ENCODE peak calls at places on chromosomes 11 and 22, in eight cellular contexts. M is coronary artery, N is thoracic aorta, Z is HFF-Myc, V is neural crest cell, T is astrocyte of the spinal cord, F is left lung, A is lung. B is an unnamed sample.

GRCh38 chr11:2519879-2520735 is 75.3 kb downstream of the KCNQ1 start:
- DNase-seq in M (peak), N (no peak), Z (no peak), V (no peak), T (no peak), F (peak), A (no peak), B (peak)

GRCh38 chr22:37045958-37046357 is 5.6 kb upstream of the KCTD17 start:
- DNase-seq in M (no peak), N (no peak), Z (no peak), V (no peak), T (peak), F (no peak), A (no peak), B (no peak)

GRCh38 chr11:133896642-133897330 is 51.5 kb upstream of the SPATA19 start:
- DNase-seq in M (peak), N (no peak), Z (no peak), V (no peak), T (no peak), F (no peak), A (no peak), B (peak)

GRCh38 chr11:45603930-45604682 is 61.3 kb downstream of the CHST1 start:
- DNase-seq in M (peak), N (no peak), Z (no peak), V (no peak), T (no peak), F (no peak), A (no peak), B (no peak)

GRCh38 chr11:68193018-68193417 is 20.1 kb downstream of the KMT5B start:
- DNase-seq in M (no peak), N (no peak), Z (no peak), V (no peak), T (no peak), F (no peak), A (no peak), B (no peak)

GRCh38 chr11:76310832-76311231 is 70.1 kb downstream of the THAP12 start:
- DNase-seq in M (no peak), N (no peak), Z (no peak), V (no peak), T (no peak), F (no peak), A (no peak), B (no peak)

GRCh38 chr22:40247976-40248375 is 70.3 kb downstream of the TNRC6B start:
- DNase-seq in M (no peak), N (no peak), Z (no peak), V (no peak), T (no peak), F (no peak), A (no peak), B (no peak)

GRCh38 chr22:30048711-30049110 is 31.6 kb upstream of the HORMAD2 start:
- DNase-seq in M (no peak), N (no peak), Z (no peak), V (no peak), T (no peak), F (no peak), A (no peak), B (no peak)

GRCh38 chr11:61978703-61979661 is 11.5 kb upstream of the FTH1 start:
- DNase-seq in M (no peak), N (no peak), Z (no peak), V (no peak), T (peak), F (peak), A (no peak), B (no peak)

GRCh38 chr11:65204646-65205601 is 23.2 kb downstream of the CAPN1 start:
- DNase-seq in M (no peak), N (no peak), Z (no peak), V (peak), T (peak), F (peak), A (no peak), B (peak)

GRCh38 chr11:86446163-86446923 is 71.7 kb downstream of the CCDC81 start:
- DNase-seq in M (no peak), N (no peak), Z (no peak), V (no peak), T (no peak), F (peak), A (no peak), B (no peak)

GRCh38 chr22:37517826-37518450 is 1.3 kb downstream of the CARD10 start:
- DNase-seq in M (no peak), N (no peak), Z (no peak), V (no peak), T (no peak), F (peak), A (no peak), B (no peak)

GRCh38 chr22:32628626-32629587 is 154.3 kb downstream of the FBXO7 start:
- DNase-seq in M (no peak), N (no peak), Z (peak), V (no peak), T (no peak), F (no peak), A (no peak), B (no peak)

GRCh38 chr22:32636884-32637283 is 162.3 kb downstream of the FBXO7 start:
- DNase-seq in M (no peak), N (no peak), Z (no peak), V (no peak), T (no peak), F (no peak), A (no peak), B (no peak)

GRCh38 chr22:32634424-32634981 is 159.9 kb downstream of the FBXO7 start:
- DNase-seq in M (no peak), N (no peak), Z (no peak), V (no peak), T (no peak), F (no peak), A (no peak), B (no peak)

GRCh38 chr22:32631507-32632245 is 157.1 kb downstream of the FBXO7 start:
- DNase-seq in M (no peak), N (no peak), Z (no peak), V (no peak), T (no peak), F (no peak), A (no peak), B (no peak)

GRCh38 chr22:32632650-32633049 is 158.0 kb downstream of the FBXO7 start:
- DNase-seq in M (no peak), N (no peak), Z (no peak), V (no peak), T (no peak), F (no peak), A (no peak), B (no peak)
- TF ChIP-seq CTCF in M (no peak), N (no peak), Z (no peak), V (no peak), T (no peak), F (no peak), A (no peak), B (no peak)

GRCh38 chr11:106288988-106289387 is 211.5 kb downstream of the AASDHPPT start:
- DNase-seq in M (no peak), N (no peak), Z (no peak), V (no peak), T (no peak), F (no peak), A (no peak), B (no peak)
- TF ChIP-seq CTCF in M (no peak), N (no peak), Z (no peak), V (no peak), T (no peak), F (no peak), A (no peak), B (no peak)

GRCh38 chr11:107017433-107018227 is 646 bp downstream of the GUCY1A2 start:
- DNase-seq in M (peak), N (no peak), Z (no peak), V (peak), T (peak), F (peak), A (peak), B (peak)
- TF ChIP-seq CTCF in M (peak), N (no peak), Z (peak), V (peak), T (peak), F (peak), A (no peak), B (peak)

GRCh38 chr11:117145393-117145761 is 1.3 kb downstream of the PAFAH1B2 start:
- DNase-seq in M (no peak), N (no peak), Z (no peak), V (no peak), T (peak), F (no peak), A (no peak), B (no peak)
- TF ChIP-seq CTCF in M (no peak), N (no peak), Z (peak), V (peak), T (peak), F (no peak), A (no peak), B (peak)

DNA sequence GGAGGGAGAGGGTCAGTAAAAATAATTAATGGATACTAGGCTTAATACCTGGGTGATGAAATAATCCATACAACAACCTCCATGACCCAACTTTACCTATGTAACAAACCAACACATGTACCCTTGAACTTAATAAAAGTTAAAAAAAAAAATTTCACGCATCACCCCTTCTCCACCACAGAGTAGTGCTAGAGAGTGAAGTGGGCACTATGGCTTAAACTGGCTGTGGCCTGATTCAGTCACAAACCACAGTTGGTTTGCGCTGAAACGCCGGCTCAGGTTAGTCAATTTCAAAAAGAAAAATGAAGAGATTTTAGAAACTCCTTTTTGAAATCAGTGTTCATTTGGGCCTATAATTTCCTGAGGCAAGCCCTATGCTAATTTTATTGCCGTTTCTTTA is 144.3 kb downstream of the TRPC6 start:
- DNase-seq in M (no peak), N (no peak), Z (no peak), V (no peak), T (no peak), F (no peak), A (no peak), B (no peak)
- TF ChIP-seq CTCF in M (no peak), N (no peak), Z (no peak), V (no peak), T (no peak), F (no peak), A (no peak), B (peak)

DNA sequence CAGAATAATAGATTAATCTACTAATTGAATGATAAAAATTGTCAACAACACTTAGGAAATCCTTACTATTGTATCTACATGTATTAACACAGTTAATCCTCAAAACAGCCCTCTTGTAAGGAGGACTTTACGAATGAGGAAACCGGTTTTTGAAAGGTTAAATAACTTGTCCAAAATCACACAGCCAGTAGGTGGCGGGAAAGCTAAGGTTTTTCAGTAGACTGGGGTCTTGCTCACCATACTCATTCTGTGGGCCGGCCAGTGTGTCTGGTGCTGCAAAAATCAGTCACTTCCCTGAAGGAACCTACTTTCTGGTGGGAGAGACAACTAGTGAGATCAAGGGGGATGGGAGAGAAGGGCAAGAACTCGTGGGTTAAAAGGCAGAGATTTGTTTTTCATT is 3.8 kb downstream of the DCPS start:
- DNase-seq in M (no peak), N (no peak), Z (no peak), V (peak), T (peak), F (no peak), A (no peak), B (no peak)
- TF ChIP-seq CTCF in M (no peak), N (no peak), Z (peak), V (peak), T (peak), F (no peak), A (no peak), B (peak)

DNA sequence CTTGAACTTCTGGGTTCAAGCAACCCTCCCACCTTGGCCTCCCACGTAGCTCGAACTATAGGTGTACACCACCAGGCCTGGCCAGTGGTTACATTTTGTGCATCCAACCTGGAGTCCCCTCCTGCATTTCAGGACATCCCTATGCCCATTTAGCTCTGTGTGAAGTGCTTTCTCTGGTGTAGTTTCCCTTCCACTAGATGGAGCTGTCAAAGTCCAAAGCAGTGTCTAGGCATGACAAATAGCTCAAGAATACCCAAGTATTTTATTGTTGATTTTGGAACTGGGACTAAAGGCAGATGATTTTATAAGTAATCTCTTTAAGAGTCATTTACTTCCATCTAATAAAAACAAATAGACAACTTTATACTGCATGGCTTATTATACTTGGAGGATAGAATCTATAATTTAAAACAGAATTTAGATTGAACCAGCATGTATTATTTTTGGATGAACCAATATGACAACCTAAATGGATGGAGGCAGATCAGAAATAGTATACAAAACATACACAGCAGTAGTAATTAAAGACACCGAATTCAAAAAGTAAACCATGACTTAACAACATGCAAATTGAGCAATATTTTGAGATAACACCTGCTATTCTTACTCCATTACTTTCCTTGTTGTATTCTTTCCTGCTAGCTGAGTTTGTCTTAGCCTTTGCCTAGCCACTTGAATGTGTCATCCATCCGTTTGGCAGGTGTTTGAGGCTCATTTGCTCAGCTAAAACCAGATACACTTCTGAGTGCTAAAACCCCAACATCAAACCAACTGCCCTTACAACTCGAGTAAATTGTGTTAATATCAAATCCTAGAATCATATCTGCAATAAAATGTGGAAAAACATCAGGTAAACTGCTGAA is 37.7 kb downstream of the EIF4ENIF1 start:
- DNase-seq in M (no peak), N (no peak), Z (peak), V (no peak), T (peak), F (no peak), A (no peak), B (no peak)
- TF ChIP-seq CTCF in M (no peak), N (no peak), Z (peak), V (peak), T (peak), F (no peak), A (no peak), B (peak)

DNA sequence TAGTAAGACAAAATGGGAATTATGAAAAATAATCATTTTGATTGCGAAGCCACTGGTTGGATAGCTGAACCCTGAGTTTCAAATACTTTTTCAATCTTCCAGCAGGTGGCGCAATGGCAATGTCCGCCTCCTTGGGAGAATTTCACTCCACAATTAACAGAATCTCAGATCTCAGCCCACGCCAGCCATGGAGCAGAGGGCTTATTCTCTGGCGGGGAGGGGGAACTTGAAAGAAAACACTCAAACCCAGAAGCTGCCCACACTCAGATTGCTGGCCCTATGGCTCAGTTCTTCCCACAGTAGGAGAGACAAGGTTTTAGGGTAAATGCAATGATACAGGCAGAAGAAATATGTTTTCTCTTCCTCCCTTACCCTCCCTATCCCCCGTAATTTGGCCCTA is 38.7 kb upstream of the RCN1 start:
- DNase-seq in M (peak), N (no peak), Z (peak), V (peak), T (peak), F (no peak), A (peak), B (peak)
- TF ChIP-seq CTCF in M (peak), N (peak), Z (peak), V (peak), T (peak), F (peak), A (peak), B (peak)

B was measured in type B pancreatic cell.